ENCODE peak calls at places on chromosome 2, in four cellular contexts. O is psoas muscle, V is right lobe of liver, J is lower leg skin. T is an unnamed sample.

GRCh38 chr2:74447230-74447999 is 5.7 kb upstream of the RTKN start:
- DNase-seq in V (no peak), O (no peak), J (no peak), T (no peak)

GRCh38 chr2:128396500-128396891 is 77.8 kb upstream of the HS6ST1 start:
- DNase-seq in O (no peak), V (no peak), J (no peak), T (no peak)

GRCh38 chr2:237414056-237414661 is at the start of gene COL6A3:
- DNase-seq in J (peak), V (no peak), O (peak), T (no peak)

GRCh38 chr2:105125428-105125827 is 87.6 kb downstream of the MRPS9 start:
- DNase-seq in V (no peak), O (no peak), J (no peak), T (no peak)

GRCh38 chr2:62857139-62857931 is 151.8 kb downstream of the EHBP1 start:
- DNase-seq in V (no peak), J (no peak), O (no peak), T (no peak)

GRCh38 chr2:63301481-63301880 is 250.9 kb downstream of the OTX1 start:
- DNase-seq in J (no peak), O (no peak), V (no peak), T (no peak)

GRCh38 chr2:170842785-170843184 is 26.1 kb downstream of the GAD1 start:
- DNase-seq in O (no peak), J (no peak), V (no peak), T (no peak)

GRCh38 chr2:168686485-168687191 is 115.8 kb upstream of the NOSTRIN start:
- DNase-seq in J (no peak), V (no peak), O (no peak), T (no peak)

GRCh38 chr2:100835253-100835652 is 15.3 kb downstream of the NPAS2 start:
- DNase-seq in V (no peak), O (no peak), J (no peak), T (no peak)

GRCh38 chr2:132754867-132755472 is 85.0 kb upstream of the LYPD1 start:
- DNase-seq in V (no peak), J (no peak), O (no peak), T (no peak)

GRCh38 chr2:224178085-224178484 is 139.0 kb upstream of the SERPINE2 start:
- DNase-seq in J (no peak), O (no peak), V (no peak), T (no peak)

GRCh38 chr2:181694271-181694670 is 14.0 kb upstream of the NEUROD1 start:
- DNase-seq in V (no peak), O (no peak), J (no peak), T (no peak)

GRCh38 chr2:174764281-174765063 is at the start of gene CHRNA1:
- DNase-seq in V (no peak), O (peak), J (no peak), T (no peak)

GRCh38 chr2:84946204-84947009 is 24.6 kb upstream of the KCMF1 start:
- DNase-seq in V (no peak), J (no peak), O (no peak), T (peak)

GRCh38 chr2:169528271-169528701 is 18.8 kb downstream of the KLHL41 start:
- DNase-seq in J (peak), O (peak), V (no peak), T (peak)

GRCh38 chr2:102114851-102115497 is 27.6 kb upstream of the IL1R1 start:
- DNase-seq in O (peak), V (no peak), J (no peak), T (no peak)

GRCh38 chr2:219916261-219916660 is 288.8 kb downstream of the SLC4A3 start:
- DNase-seq in V (no peak), J (no peak), O (no peak), T (no peak)

GRCh38 chr2:119024152-119024551 is 82.2 kb downstream of the MARCO start:
- DNase-seq in O (no peak), J (no peak), V (no peak), T (no peak)

GRCh38 chr2:76180676-76181075 is 470.0 kb upstream of the GCFC2 start:
- DNase-seq in J (no peak), O (no peak), V (no peak), T (no peak)

GRCh38 chr2:1952582-1952981 is 208.3 kb upstream of the PXDN start:
- DNase-seq in J (no peak), O (no peak), V (no peak), T (no peak)

GRCh38 chr2:220704810-220705209 is 867.3 kb downstream of the EPHA4 start:
- DNase-seq in O (no peak), V (no peak), J (no peak), T (no peak)

GRCh38 chr2:83640506-83640905 is 818.6 kb downstream of the SUCLG1 start:
- DNase-seq in J (no peak), V (no peak), O (no peak), T (no peak)

GRCh38 chr2:109028738-109029443 is 39.9 kb upstream of the EDAR start:
- DNase-seq in O (no peak), V (no peak), J (no peak), T (no peak)

GRCh38 chr2:178514664-178515063 is 34.4 kb downstream of the PLEKHA3 start:
- DNase-seq in V (no peak), O (no peak), J (no peak), T (no peak)

GRCh38 chr2:169819106-169819505 is 5.6 kb downstream of the METTL5 start:
- DNase-seq in V (no peak), J (no peak), O (no peak), T (no peak)

GRCh38 chr2:96694279-96694678 is 45.6 kb downstream of the LMAN2L start:
- DNase-seq in O (no peak), J (no peak), V (no peak), T (no peak)

GRCh38 chr2:223104336-223104735 is 52.3 kb downstream of the KCNE4 start:
- DNase-seq in J (no peak), V (no peak), O (no peak), T (no peak)

GRCh38 chr2:223102040-223102899 is 50.3 kb downstream of the KCNE4 start:
- DNase-seq in J (no peak), O (no peak), V (no peak), T (no peak)

GRCh38 chr2:223100061-223100511 is 48.1 kb downstream of the KCNE4 start:
- DNase-seq in O (peak), V (no peak), J (no peak), T (no peak)

GRCh38 chr2:223099561-223099960 is 47.6 kb downstream of the KCNE4 start:
- DNase-seq in V (no peak), J (no peak), O (no peak), T (no peak)

GRCh38 chr2:223101340-223102039 is 49.5 kb downstream of the KCNE4 start:
- DNase-seq in V (no peak), O (no peak), J (no peak), T (peak)
- H3K4me3 ChIP-seq in V (no peak), O (no peak), J (no peak), T (no peak)

GRCh38 chr2:40282428-40282827 is 169.5 kb downstream of the SLC8A1 start:
- DNase-seq in O (no peak), V (no peak), J (no peak), T (no peak)
- H3K4me3 ChIP-seq in O (peak), V (no peak), J (no peak), T (peak)

GRCh38 chr2:148887349-148888002 is 12.4 kb downstream of the KIF5C start:
- DNase-seq in V (no peak), J (no peak), O (no peak), T (no peak)

GRCh38 chr2:148893906-148894305 is 18.9 kb downstream of the KIF5C start:
- DNase-seq in J (no peak), V (no peak), O (no peak), T (no peak)

GRCh38 chr2:148885209-148885608 is 10.2 kb downstream of the KIF5C start:
- DNase-seq in O (no peak), J (no peak), V (no peak), T (no peak)

GRCh38 chr2:148885988-148886387 is 11.0 kb downstream of the KIF5C start:
- DNase-seq in O (no peak), V (no peak), J (no peak), T (no peak)

GRCh38 chr2:148888003-148888501 is 13.0 kb downstream of the KIF5C start:
- DNase-seq in J (no peak), O (no peak), V (no peak), T (no peak)
- H3K4me3 ChIP-seq in J (no peak), O (peak), V (peak), T (peak)

GRCh38 chr2:172086349-172087190 is 1.3 kb downstream of the DLX1 start:
- DNase-seq in J (peak), V (no peak), O (no peak), T (no peak)

GRCh38 chr2:172085460-172086159 is at the start of gene DLX1:
- DNase-seq in V (no peak), O (no peak), J (peak), T (no peak)

GRCh38 chr2:172087780-172088244 is 2.5 kb downstream of the DLX1 start:
- DNase-seq in O (no peak), J (peak), V (no peak), T (no peak)

GRCh38 chr2:172088245-172089004 is 3.1 kb downstream of the DLX1 start:
- DNase-seq in V (no peak), J (peak), O (no peak), T (no peak)

DNA sequence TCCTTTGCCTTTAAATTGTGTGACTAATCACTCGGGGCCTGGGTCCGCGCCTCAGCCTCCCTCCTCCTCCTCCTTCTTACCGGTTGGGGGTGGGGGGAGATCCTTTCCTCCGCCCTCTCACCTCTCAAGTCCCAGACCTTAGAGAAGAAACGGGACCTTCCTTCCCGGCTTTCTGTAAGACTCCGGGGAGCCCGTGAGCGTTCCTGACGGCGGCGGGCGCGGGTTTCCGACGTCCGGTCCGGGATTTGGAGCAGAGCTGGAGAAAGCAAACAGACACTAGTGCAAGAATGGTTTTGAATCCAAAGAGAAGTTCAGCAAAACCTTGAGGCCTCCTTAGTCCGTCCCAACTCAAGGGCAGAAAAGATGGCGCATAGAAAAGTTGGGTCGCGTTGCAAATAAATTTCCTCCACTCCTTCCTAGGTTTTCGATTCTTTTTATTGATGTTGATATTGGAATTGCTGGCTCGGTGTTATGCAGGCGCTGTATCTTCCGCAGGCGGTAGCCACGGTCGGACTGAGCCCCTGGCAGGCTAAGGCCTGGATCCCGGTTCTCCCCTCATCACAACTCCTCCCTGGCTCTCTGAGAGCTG is 2.0 kb downstream of the DLX1 start:
- DNase-seq in O (no peak), V (no peak), J (peak), T (no peak)
- H3K4me3 ChIP-seq in O (no peak), V (no peak), J (no peak), T (no peak)

DNA sequence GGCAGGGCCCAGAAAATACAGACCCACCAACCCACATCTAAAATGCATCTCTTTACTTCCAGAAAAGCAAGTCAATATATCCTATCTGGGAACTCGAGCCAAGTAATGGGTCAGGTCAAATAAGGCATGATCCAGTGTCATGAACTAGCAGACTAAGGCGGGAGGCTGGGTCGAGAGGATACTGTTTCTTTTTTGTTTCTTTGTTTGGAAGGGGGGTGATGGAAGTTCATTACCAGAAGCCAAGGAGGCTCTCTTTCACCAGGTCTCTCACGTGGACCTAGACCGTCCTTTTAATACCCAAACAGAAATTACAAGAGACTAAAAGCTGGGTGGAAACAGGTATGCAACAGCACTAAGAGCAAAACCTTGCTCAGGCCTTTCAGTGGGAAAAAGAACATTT is 108.3 kb downstream of the HDAC4 start:
- DNase-seq in O (no peak), V (peak), J (no peak), T (no peak)
- H3K4me3 ChIP-seq in O (peak), V (no peak), J (no peak), T (no peak)

GRCh38 chr2:151423760-151424159 is 14.1 kb downstream of the RIF1 start:
- DNase-seq in O (no peak), J (no peak), V (no peak), T (no peak)
- H3K4me3 ChIP-seq in O (no peak), J (no peak), V (no peak), T (no peak)

DNA sequence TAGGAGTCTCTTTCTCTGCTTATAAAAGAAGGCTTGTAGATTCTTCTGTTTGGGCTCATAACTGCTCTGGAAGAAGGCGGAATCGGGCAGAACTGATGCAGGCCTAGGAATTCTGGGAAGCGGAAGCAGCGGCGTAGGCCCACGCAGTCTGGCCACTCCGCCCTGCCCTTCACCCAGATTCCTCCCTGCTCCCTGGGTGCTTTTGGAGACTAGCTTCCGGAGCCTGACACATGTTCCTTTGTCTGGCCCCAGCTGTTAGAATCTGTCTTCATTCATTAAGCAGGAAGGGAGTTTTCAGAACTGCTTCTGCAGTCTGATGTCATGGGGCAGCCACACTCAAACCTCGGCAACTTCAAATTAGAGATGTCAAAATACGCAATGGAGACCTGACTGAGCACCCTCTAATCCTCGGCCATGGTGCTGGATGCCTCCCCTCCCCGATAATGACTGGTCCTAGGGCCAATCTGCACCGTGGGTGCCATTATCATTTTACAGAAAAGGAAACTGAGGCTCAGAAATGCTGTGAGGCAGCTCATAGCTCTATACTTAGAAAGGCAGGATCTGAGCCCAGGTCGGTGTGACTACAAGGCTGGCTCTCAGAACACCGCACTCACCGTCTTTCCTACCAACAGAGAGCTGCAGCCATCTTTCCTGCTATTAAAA is 275.7 kb downstream of the MYCN start:
- DNase-seq in O (no peak), V (no peak), J (no peak), T (no peak)
- H3K4me3 ChIP-seq in O (no peak), V (no peak), J (no peak), T (no peak)

GRCh38 chr2:207849443-207849842 is 79.7 kb upstream of the FZD5 start:
- DNase-seq in J (no peak), O (no peak), V (no peak), T (no peak)

GRCh38 chr2:207848545-207848928 is 78.8 kb upstream of the FZD5 start:
- DNase-seq in O (no peak), V (no peak), J (no peak), T (no peak)

GRCh38 chr2:207845202-207845864 is 75.6 kb upstream of the FZD5 start:
- DNase-seq in O (no peak), J (no peak), V (no peak), T (no peak)

GRCh38 chr2:207847098-207847806 is 77.5 kb upstream of the FZD5 start:
- DNase-seq in O (no peak), J (no peak), V (no peak), T (no peak)

GRCh38 chr2:207847807-207848544 is 78.3 kb upstream of the FZD5 start:
- DNase-seq in O (no peak), V (no peak), J (no peak), T (no peak)
- H3K4me3 ChIP-seq in O (no peak), V (no peak), J (no peak), T (no peak)

GRCh38 chr2:176093145-176093888 is 796 bp downstream of the HOXD13 start:
- DNase-seq in O (no peak), J (no peak), V (peak), T (no peak)
- H3K4me3 ChIP-seq in O (peak), J (no peak), V (no peak), T (no peak)

T was measured in GM12864.